ENCODE peak calls at places on chromosomes 16 and 17, in seven cellular contexts. One of them, this sample, is unnamed.

GRCh38 chr16:50547340-50547865 is 793 bp upstream of the NKD1 start:
- DNase-seq in brain microvascular endothelial cell: no peak
- DNase-seq in left ventricle myocardium inferior: peak; percentile 19
- DNase-seq in body of pancreas: peak; percentile 72
- DNase-seq in fibroblast of the aortic adventitia: no peak
- DNase-seq in kidney epithelial cell: no peak
- DNase-seq in mammary epithelial cell: no peak
- DNase-seq in this sample: peak; percentile 22

GRCh38 chr16:85608887-85609286 is 4.2 kb upstream of the GSE1 start:
- DNase-seq in kidney epithelial cell: no peak
- DNase-seq in left ventricle myocardium inferior: no peak
- DNase-seq in mammary epithelial cell: no peak
- DNase-seq in fibroblast of the aortic adventitia: no peak
- DNase-seq in brain microvascular endothelial cell: no peak
- DNase-seq in body of pancreas: no peak
- DNase-seq in this sample: no peak

GRCh38 chr17:4147751-4148310 is 4.8 kb downstream of the CYB5D2 start:
- DNase-seq in brain microvascular endothelial cell: no peak
- DNase-seq in left ventricle myocardium inferior: no peak
- DNase-seq in fibroblast of the aortic adventitia: no peak
- DNase-seq in mammary epithelial cell: no peak
- DNase-seq in kidney epithelial cell: no peak
- DNase-seq in body of pancreas: no peak
- DNase-seq in this sample: no peak

GRCh38 chr17:37671813-37672544 is 28.7 kb upstream of the DDX52 start:
- DNase-seq in left ventricle myocardium inferior: no peak
- DNase-seq in kidney epithelial cell: peak; percentile 74
- DNase-seq in body of pancreas: no peak
- DNase-seq in mammary epithelial cell: peak; percentile 88
- DNase-seq in fibroblast of the aortic adventitia: peak; percentile 65
- DNase-seq in brain microvascular endothelial cell: peak; percentile 74
- DNase-seq in this sample: peak; percentile 80

GRCh38 chr17:48907713-48908046 is 527 bp upstream of the UBE2Z start:
- DNase-seq in kidney epithelial cell: peak; percentile 19
- DNase-seq in body of pancreas: no peak
- DNase-seq in mammary epithelial cell: no peak
- DNase-seq in left ventricle myocardium inferior: no peak
- DNase-seq in brain microvascular endothelial cell: peak; percentile 53
- DNase-seq in fibroblast of the aortic adventitia: no peak
- DNase-seq in this sample: peak; percentile 78

GRCh38 chr16:48531011-48531962 is 78.7 kb downstream of the N4BP1 start:
- DNase-seq in kidney epithelial cell: no peak
- DNase-seq in mammary epithelial cell: no peak
- DNase-seq in left ventricle myocardium inferior: peak; percentile 53
- DNase-seq in body of pancreas: no peak
- DNase-seq in brain microvascular endothelial cell: no peak
- DNase-seq in fibroblast of the aortic adventitia: peak; percentile 75
- DNase-seq in this sample: no peak

GRCh38 chr17:8994319-8994718 is 27.0 kb upstream of the NTN1 start:
- DNase-seq in body of pancreas: peak; percentile 44
- DNase-seq in kidney epithelial cell: peak; percentile 10
- DNase-seq in fibroblast of the aortic adventitia: peak; percentile 42
- DNase-seq in brain microvascular endothelial cell: peak; percentile 28
- DNase-seq in mammary epithelial cell: peak; percentile 31
- DNase-seq in left ventricle myocardium inferior: peak; percentile 73
- DNase-seq in this sample: peak; percentile 32

GRCh38 chr17:83026311-83026811 is 53.0 kb upstream of the METRNL start:
- DNase-seq in body of pancreas: no peak
- DNase-seq in fibroblast of the aortic adventitia: no peak
- DNase-seq in left ventricle myocardium inferior: no peak
- DNase-seq in kidney epithelial cell: no peak
- DNase-seq in brain microvascular endothelial cell: no peak
- DNase-seq in mammary epithelial cell: no peak
- DNase-seq in this sample: no peak

GRCh38 chr17:43983515-43984411 is 20.7 kb upstream of the NAGS start:
- DNase-seq in fibroblast of the aortic adventitia: no peak
- DNase-seq in mammary epithelial cell: no peak
- DNase-seq in brain microvascular endothelial cell: no peak
- DNase-seq in kidney epithelial cell: no peak
- DNase-seq in left ventricle myocardium inferior: no peak
- DNase-seq in body of pancreas: peak; percentile 32
- DNase-seq in this sample: no peak

GRCh38 chr16:51392651-51393187 is 241.6 kb upstream of the SALL1 start:
- DNase-seq in mammary epithelial cell: peak; percentile 33
- DNase-seq in body of pancreas: no peak
- DNase-seq in fibroblast of the aortic adventitia: peak; percentile 90
- DNase-seq in left ventricle myocardium inferior: no peak
- DNase-seq in kidney epithelial cell: no peak
- DNase-seq in brain microvascular endothelial cell: peak; percentile 65
- DNase-seq in this sample: peak; percentile 70

GRCh38 chr16:56614549-56614991 is 6.2 kb downstream of the MT2A start:
- DNase-seq in fibroblast of the aortic adventitia: peak; percentile 55
- DNase-seq in brain microvascular endothelial cell: peak; percentile 61
- DNase-seq in kidney epithelial cell: peak; percentile 93
- DNase-seq in left ventricle myocardium inferior: no peak
- DNase-seq in body of pancreas: no peak
- DNase-seq in mammary epithelial cell: peak; percentile 72
- DNase-seq in this sample: peak; percentile 80

GRCh38 chr16:21184834-21185233 is 26.4 kb downstream of the LDAF1 start:
- DNase-seq in mammary epithelial cell: peak; percentile 63
- DNase-seq in brain microvascular endothelial cell: no peak
- DNase-seq in fibroblast of the aortic adventitia: no peak
- DNase-seq in body of pancreas: no peak
- DNase-seq in kidney epithelial cell: no peak
- DNase-seq in left ventricle myocardium inferior: no peak
- DNase-seq in this sample: no peak

GRCh38 chr16:15682105-15682570 is 32.1 kb downstream of the NDE1 start:
- DNase-seq in left ventricle myocardium inferior: no peak
- DNase-seq in mammary epithelial cell: peak; percentile 72
- DNase-seq in kidney epithelial cell: peak; percentile 42
- DNase-seq in fibroblast of the aortic adventitia: peak; percentile 73
- DNase-seq in body of pancreas: peak; percentile 55
- DNase-seq in brain microvascular endothelial cell: peak; percentile 85
- DNase-seq in this sample: peak; percentile 79

GRCh38 chr16:67282447-67282805 is 3.1 kb downstream of the PLEKHG4 start:
- DNase-seq in body of pancreas: no peak
- DNase-seq in brain microvascular endothelial cell: no peak
- DNase-seq in fibroblast of the aortic adventitia: no peak
- DNase-seq in kidney epithelial cell: no peak
- DNase-seq in left ventricle myocardium inferior: no peak
- DNase-seq in mammary epithelial cell: no peak
- DNase-seq in this sample: no peak

GRCh38 chr17:43665387-43666101 is 3.8 kb upstream of the MEOX1 start:
- DNase-seq in body of pancreas: no peak
- DNase-seq in mammary epithelial cell: no peak
- DNase-seq in brain microvascular endothelial cell: no peak
- DNase-seq in left ventricle myocardium inferior: peak; percentile 73
- DNase-seq in kidney epithelial cell: peak; percentile 35
- DNase-seq in fibroblast of the aortic adventitia: no peak
- DNase-seq in this sample: no peak

GRCh38 chr16:51473091-51473490 is 322.0 kb upstream of the SALL1 start:
- DNase-seq in mammary epithelial cell: no peak
- DNase-seq in kidney epithelial cell: no peak
- DNase-seq in body of pancreas: no peak
- DNase-seq in brain microvascular endothelial cell: no peak
- DNase-seq in left ventricle myocardium inferior: no peak
- DNase-seq in fibroblast of the aortic adventitia: peak; percentile 4
- DNase-seq in this sample: no peak

GRCh38 chr17:30237296-30238002 is 2.0 kb upstream of the SLC6A4 start:
- DNase-seq in mammary epithelial cell: no peak
- DNase-seq in left ventricle myocardium inferior: no peak
- DNase-seq in body of pancreas: no peak
- DNase-seq in kidney epithelial cell: no peak
- DNase-seq in brain microvascular endothelial cell: no peak
- DNase-seq in fibroblast of the aortic adventitia: no peak
- DNase-seq in this sample: no peak

GRCh38 chr17:18015603-18016002 is 23.4 kb downstream of the ATPAF2 start:
- DNase-seq in mammary epithelial cell: no peak
- DNase-seq in brain microvascular endothelial cell: no peak
- DNase-seq in left ventricle myocardium inferior: no peak
- DNase-seq in fibroblast of the aortic adventitia: no peak
- DNase-seq in kidney epithelial cell: no peak
- DNase-seq in body of pancreas: no peak
- DNase-seq in this sample: no peak

GRCh38 chr17:18020971-18021370 is 18.0 kb downstream of the ATPAF2 start:
- DNase-seq in body of pancreas: no peak
- DNase-seq in kidney epithelial cell: no peak
- DNase-seq in left ventricle myocardium inferior: no peak
- DNase-seq in brain microvascular endothelial cell: no peak
- DNase-seq in mammary epithelial cell: no peak
- DNase-seq in fibroblast of the aortic adventitia: no peak
- DNase-seq in this sample: no peak

GRCh38 chr17:18017958-18018357 is 21.0 kb downstream of the ATPAF2 start:
- DNase-seq in mammary epithelial cell: no peak
- DNase-seq in body of pancreas: no peak
- DNase-seq in fibroblast of the aortic adventitia: peak; percentile 83
- DNase-seq in kidney epithelial cell: no peak
- DNase-seq in brain microvascular endothelial cell: peak; percentile 77
- DNase-seq in left ventricle myocardium inferior: no peak
- DNase-seq in this sample: peak; percentile 33

GRCh38 chr17:18016426-18016825 is 22.5 kb downstream of the ATPAF2 start:
- DNase-seq in mammary epithelial cell: no peak
- DNase-seq in left ventricle myocardium inferior: no peak
- DNase-seq in brain microvascular endothelial cell: no peak
- DNase-seq in body of pancreas: no peak
- DNase-seq in fibroblast of the aortic adventitia: no peak
- DNase-seq in kidney epithelial cell: no peak
- DNase-seq in this sample: no peak

DNA sequence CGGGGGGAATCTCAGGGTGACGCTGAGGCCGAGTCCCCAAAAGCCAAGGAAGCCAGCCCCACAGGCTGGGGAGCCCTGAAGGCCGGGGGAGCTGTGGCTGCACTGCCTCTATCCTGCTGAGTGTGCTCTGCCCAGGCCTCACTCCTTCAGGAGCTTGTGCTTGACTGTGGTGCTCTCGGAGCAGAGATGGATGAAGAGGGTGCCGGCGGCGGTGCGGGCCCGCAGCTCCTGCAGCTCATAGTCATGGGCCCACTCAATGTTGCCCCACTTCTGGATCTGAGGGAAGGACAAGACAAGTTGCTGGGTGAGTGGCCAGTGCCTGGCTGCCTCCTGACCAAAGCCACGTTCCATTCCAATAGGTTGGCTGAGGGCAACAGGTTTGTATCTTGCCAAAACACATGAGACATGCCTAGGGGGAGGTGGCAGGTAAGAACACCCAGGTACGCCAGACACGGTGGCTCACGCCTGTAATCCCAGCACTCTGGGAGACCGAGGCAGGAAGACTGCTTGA is 20.5 kb downstream of the ATPAF2 start:
- DNase-seq in left ventricle myocardium inferior: no peak
- DNase-seq in mammary epithelial cell: no peak
- DNase-seq in kidney epithelial cell: no peak
- DNase-seq in brain microvascular endothelial cell: no peak
- DNase-seq in fibroblast of the aortic adventitia: no peak
- DNase-seq in body of pancreas: no peak
- DNase-seq in this sample: no peak
- H3K4me3 ChIP-seq in left ventricle myocardium inferior: no peak overlapping the region
- H3K4me3 ChIP-seq in mammary epithelial cell: no peak overlapping the region
- H3K4me3 ChIP-seq in kidney epithelial cell: no peak overlapping the region
- H3K4me3 ChIP-seq in brain microvascular endothelial cell: no peak overlapping the region
- H3K4me3 ChIP-seq in fibroblast of the aortic adventitia: no peak overlapping the region
- H3K4me3 ChIP-seq in body of pancreas: no peak overlapping the region
- H3K4me3 ChIP-seq in this sample: no peak overlapping the region

GRCh38 chr17:65954148-65954449 is 237.8 kb downstream of the CEP112 start:
- DNase-seq in mammary epithelial cell: no peak
- DNase-seq in kidney epithelial cell: no peak
- DNase-seq in fibroblast of the aortic adventitia: no peak
- DNase-seq in left ventricle myocardium inferior: no peak
- DNase-seq in body of pancreas: no peak
- DNase-seq in brain microvascular endothelial cell: no peak
- DNase-seq in this sample: no peak

GRCh38 chr17:65952586-65952985 is 239.3 kb downstream of the CEP112 start:
- DNase-seq in brain microvascular endothelial cell: no peak
- DNase-seq in kidney epithelial cell: no peak
- DNase-seq in fibroblast of the aortic adventitia: no peak
- DNase-seq in body of pancreas: no peak
- DNase-seq in left ventricle myocardium inferior: no peak
- DNase-seq in mammary epithelial cell: peak; percentile 38
- DNase-seq in this sample: no peak

GRCh38 chr17:65956814-65957213 is 235.1 kb downstream of the CEP112 start:
- DNase-seq in body of pancreas: no peak
- DNase-seq in fibroblast of the aortic adventitia: no peak
- DNase-seq in left ventricle myocardium inferior: no peak
- DNase-seq in brain microvascular endothelial cell: peak; percentile 17
- DNase-seq in mammary epithelial cell: peak; percentile 49
- DNase-seq in kidney epithelial cell: no peak
- DNase-seq in this sample: no peak

GRCh38 chr17:65953316-65954147 is 238.4 kb downstream of the CEP112 start:
- DNase-seq in kidney epithelial cell: no peak
- DNase-seq in left ventricle myocardium inferior: no peak
- DNase-seq in fibroblast of the aortic adventitia: no peak
- DNase-seq in body of pancreas: no peak
- DNase-seq in brain microvascular endothelial cell: no peak
- DNase-seq in mammary epithelial cell: no peak
- DNase-seq in this sample: peak; percentile 63
- TF ChIP-seq CTCF in kidney epithelial cell: no peak
- TF ChIP-seq CTCF in left ventricle myocardium inferior: no peak
- TF ChIP-seq CTCF in fibroblast of the aortic adventitia: no peak
- TF ChIP-seq CTCF in body of pancreas: no peak
- TF ChIP-seq CTCF in brain microvascular endothelial cell: no peak
- TF ChIP-seq CTCF in mammary epithelial cell: no peak
- TF ChIP-seq CTCF in this sample: peak; percentile 14

DNA sequence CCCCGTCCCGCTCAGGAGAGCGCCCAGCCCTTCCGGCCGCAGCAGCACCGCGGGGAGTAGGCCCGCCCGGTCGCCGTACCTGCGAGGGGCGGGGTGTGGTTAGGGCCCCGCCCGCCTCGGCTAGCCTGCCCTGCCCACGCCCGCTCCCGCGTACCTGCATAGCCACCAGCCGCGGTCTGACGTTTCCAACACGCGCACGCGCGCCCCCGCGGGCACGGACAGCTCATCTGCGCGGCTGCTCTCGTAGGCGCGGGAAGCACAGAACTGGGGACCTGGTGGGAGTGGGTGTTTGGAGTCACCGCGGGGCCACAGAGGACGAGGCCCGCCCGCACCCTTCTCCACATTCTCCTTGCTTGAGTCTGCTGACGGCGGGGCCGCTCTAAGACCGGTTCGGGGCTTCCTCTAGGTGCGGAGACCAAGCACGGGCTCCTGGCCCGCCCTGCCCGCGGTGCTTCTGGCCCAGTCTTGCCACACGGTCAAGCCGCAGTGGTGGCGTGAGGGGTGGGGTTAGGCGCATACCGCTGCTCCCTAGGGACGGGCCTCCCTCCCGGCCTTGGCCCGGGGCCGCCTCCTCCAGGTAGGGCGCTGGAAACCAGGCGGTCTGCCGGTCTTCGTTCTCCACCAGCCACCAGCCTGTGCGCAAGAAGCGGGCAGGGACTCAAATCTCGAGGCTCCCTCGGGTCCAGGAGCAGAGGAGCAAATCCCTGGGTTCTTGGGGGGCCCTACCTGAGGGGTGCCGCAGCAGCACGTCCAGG is 1.8 kb downstream of the NOXO1 start:
- DNase-seq in brain microvascular endothelial cell: no peak
- DNase-seq in fibroblast of the aortic adventitia: no peak
- DNase-seq in kidney epithelial cell: no peak
- DNase-seq in mammary epithelial cell: peak; percentile 87
- DNase-seq in left ventricle myocardium inferior: no peak
- DNase-seq in body of pancreas: peak; percentile 90
- DNase-seq in this sample: no peak
- H3K4me3 ChIP-seq in brain microvascular endothelial cell: no peak overlapping the region
- H3K4me3 ChIP-seq in fibroblast of the aortic adventitia: no peak overlapping the region
- H3K4me3 ChIP-seq in kidney epithelial cell: no peak overlapping the region
- H3K4me3 ChIP-seq in mammary epithelial cell: peak overlapping the region; percentile 10
- H3K4me3 ChIP-seq in left ventricle myocardium inferior: no peak overlapping the region
- H3K4me3 ChIP-seq in body of pancreas: no peak overlapping the region
- H3K4me3 ChIP-seq in this sample: no peak overlapping the region

GRCh38 chr17:72345536-72345935 is 224.7 kb downstream of the SOX9 start:
- DNase-seq in fibroblast of the aortic adventitia: no peak
- DNase-seq in kidney epithelial cell: no peak
- DNase-seq in left ventricle myocardium inferior: no peak
- DNase-seq in mammary epithelial cell: no peak
- DNase-seq in brain microvascular endothelial cell: no peak
- DNase-seq in body of pancreas: no peak
- DNase-seq in this sample: no peak
- TF ChIP-seq CTCF in fibroblast of the aortic adventitia: no peak
- TF ChIP-seq CTCF in kidney epithelial cell: no peak
- TF ChIP-seq CTCF in left ventricle myocardium inferior: no peak
- TF ChIP-seq CTCF in mammary epithelial cell: no peak
- TF ChIP-seq CTCF in brain microvascular endothelial cell: peak; percentile 27
- TF ChIP-seq CTCF in body of pancreas: no peak
- TF ChIP-seq CTCF in this sample: peak; percentile 12

This sample was measured in astrocyte of the spinal cord.